ENCODE peak calls at places on chromosomes 5 and 9, in four cellular contexts. N, W, P and J are unnamed samples.

GRCh38 chr5:123007292-123007691 is 29.2 kb downstream of the PPIC start:
- DNase-seq in N (no peak), W (no peak), P (no peak), J (no peak)

GRCh38 chr9:134546746-134547145 is 94.9 kb upstream of the COL5A1 start:
- DNase-seq in P (no peak), W (no peak), N (no peak), J (no peak)

GRCh38 chr9:116471093-116471906 is 215.8 kb upstream of the TRIM32 start:
- DNase-seq in P (no peak), N (no peak), W (peak; percentile 67), J (peak; percentile 12)

GRCh38 chr9:79654591-79654990 is 82.8 kb downstream of the TLE4 start:
- DNase-seq in N (no peak), W (no peak), P (no peak), J (no peak)

GRCh38 chr9:97109194-97109811 is 70.4 kb upstream of the CTSV start:
- DNase-seq in P (peak; percentile 64), N (peak; percentile 20), W (peak; percentile 35), J (peak; percentile 72)

GRCh38 chr9:70609542-70610286 is 195.3 kb upstream of the KLF9 start:
- DNase-seq in W (peak; percentile 94), N (peak; percentile 80), P (no peak), J (peak; percentile 41)

GRCh38 chr9:123640792-123641222 is 284.8 kb downstream of the CRB2 start:
- DNase-seq in P (no peak), N (no peak), W (no peak), J (no peak)

GRCh38 chr5:177373806-177374205 is 10.4 kb upstream of the SLC34A1 start:
- DNase-seq in P (no peak), N (no peak), W (no peak), J (no peak)

GRCh38 chr5:173581408-173582197 is 34.8 kb downstream of the BOD1 start:
- DNase-seq in W (no peak), P (peak; percentile 66), N (no peak), J (peak; percentile 17)

GRCh38 chr9:123486431-123486830 is 130.4 kb downstream of the CRB2 start:
- DNase-seq in W (no peak), P (no peak), N (no peak), J (no peak)

GRCh38 chr5:172659909-172660628 is 19.0 kb downstream of the NEURL1B start:
- DNase-seq in W (peak; percentile 87), P (no peak), N (no peak), J (peak; percentile 93)

GRCh38 chr9:70012569-70012968 is 31.1 kb upstream of the MAMDC2 start:
- DNase-seq in N (no peak), P (no peak), W (no peak), J (no peak)

GRCh38 chr9:2469681-2470141 is 151.9 kb upstream of the VLDLR start:
- DNase-seq in W (no peak), N (no peak), P (peak; percentile 35), J (peak; percentile 36)

GRCh38 chr9:2494571-2494970 is 127.0 kb upstream of the VLDLR start:
- DNase-seq in N (no peak), P (no peak), W (peak; percentile 56), J (no peak)

GRCh38 chr5:108726446-108727091 is 21.1 kb upstream of the FER start:
- DNase-seq in N (no peak), P (no peak), W (no peak), J (no peak)

GRCh38 chr5:78341445-78341844 is 19.0 kb upstream of the SCAMP1 start:
- DNase-seq in N (no peak), W (no peak), P (no peak), J (no peak)

GRCh38 chr9:133100518-133101355 is 20.3 kb downstream of the RALGDS start:
- DNase-seq in N (no peak), P (no peak), W (no peak), J (peak; percentile 5)

GRCh38 chr5:121692163-121692562 is 159.5 kb upstream of the FTMT start:
- DNase-seq in P (no peak), W (no peak), N (no peak), J (no peak)

GRCh38 chr9:6230037-6230778 is 14.6 kb downstream of the IL33 start:
- DNase-seq in P (no peak), N (no peak), W (peak; percentile 35), J (no peak)

GRCh38 chr5:179241175-179241574 is 104.1 kb downstream of the ADAMTS2 start:
- DNase-seq in N (no peak), P (no peak), W (no peak), J (peak; percentile 9)

GRCh38 chr9:112032733-112033132 is 136.1 kb downstream of the UGCG start:
- DNase-seq in N (no peak), W (no peak), P (no peak), J (no peak)

GRCh38 chr5:107466233-107466769 is 204.4 kb downstream of the EFNA5 start:
- DNase-seq in W (peak; percentile 92), P (peak; percentile 80), N (no peak), J (no peak)

GRCh38 chr5:6307304-6307703 is 71.0 kb downstream of the MED10 start:
- DNase-seq in N (no peak), W (no peak), P (no peak), J (peak; percentile 36)

GRCh38 chr9:112028242-112029221 is 131.9 kb downstream of the UGCG start:
- DNase-seq in N (no peak), W (no peak), P (no peak), J (no peak)

GRCh38 chr9:109910616-109911568 is 130.9 kb downstream of the PALM2AKAP2 start:
- DNase-seq in P (peak; percentile 19), N (peak; percentile 63), W (peak; percentile 52), J (no peak)

GRCh38 chr9:35042081-35042604 is 30.3 kb downstream of the VCP start:
- DNase-seq in W (no peak), P (no peak), N (no peak), J (no peak)

GRCh38 chr5:5164158-5164557 is 24.0 kb downstream of the ADAMTS16 start:
- DNase-seq in W (peak; percentile 35), P (no peak), N (no peak), J (no peak)

GRCh38 chr5:138702827-138703194 is 50.4 kb upstream of the CTNNA1 start:
- DNase-seq in W (no peak), P (no peak), N (no peak), J (no peak)

GRCh38 chr5:150487199-150488061 is 20.5 kb upstream of the NDST1 start:
- DNase-seq in W (no peak), P (no peak), N (no peak), J (peak; percentile 72)

GRCh38 chr5:20572560-20572959 is 584.6 kb upstream of the CDH18 start:
- DNase-seq in W (no peak), P (no peak), N (no peak), J (no peak)

GRCh38 chr5:158852622-158853021 is 247.1 kb downstream of the EBF1 start:
- DNase-seq in N (no peak), P (no peak), W (no peak), J (no peak)

GRCh38 chr5:82417776-82418607 is 139.8 kb upstream of the RPS23 start:
- DNase-seq in P (no peak), W (peak; percentile 34), N (no peak), J (no peak)

GRCh38 chr5:58071566-58071965 is 388.3 kb downstream of the PLK2 start:
- DNase-seq in N (no peak), P (no peak), W (no peak), J (no peak)

GRCh38 chr9:127058645-127059021 is 63.8 kb downstream of the ANGPTL2 start:
- DNase-seq in N (no peak), P (no peak), W (no peak), J (no peak)

GRCh38 chr5:148011407-148012124 is 52.2 kb upstream of the SPINK5 start:
- DNase-seq in N (no peak), P (peak; percentile 74), W (peak; percentile 14), J (no peak)

GRCh38 chr5:72503888-72504491 is 3.2 kb downstream of the ZNF366 start:
- DNase-seq in W (peak; percentile 20), P (no peak), N (no peak), J (no peak)

GRCh38 chr9:20043461-20043860 is 254.6 kb upstream of the SLC24A2 start:
- DNase-seq in W (no peak), N (no peak), P (no peak), J (no peak)

GRCh38 chr5:39411985-39412384 is 12.8 kb downstream of the DAB2 start:
- DNase-seq in P (no peak), N (no peak), W (no peak), J (no peak)

GRCh38 chr5:123181394-123181801 is 92.4 kb downstream of the PRDM6 start:
- DNase-seq in N (no peak), P (no peak), W (no peak), J (no peak)